ENCODE peak calls at places on chromosomes 2 and 18, in seven cellular contexts. One of them, this sample, is unnamed.

GRCh38 chr2:88874063-88874657 is 182.7 kb downstream of the RPIA start:
- DNase-seq in A549: peak; percentile 30
- DNase-seq in stomach: no peak
- DNase-seq in heart left ventricle: no peak
- DNase-seq in fibroblast of lung: peak; percentile 40
- DNase-seq in WERI-Rb-1: peak; percentile 31
- DNase-seq in pancreas: peak; percentile 23
- DNase-seq in this sample: peak; percentile 32

GRCh38 chr2:113754989-113755689 is 1.3 kb downstream of the SLC35F5 start:
- DNase-seq in WERI-Rb-1: no peak
- DNase-seq in stomach: no peak
- DNase-seq in heart left ventricle: no peak
- DNase-seq in pancreas: no peak
- DNase-seq in fibroblast of lung: peak; percentile 30
- DNase-seq in A549: no peak
- DNase-seq in this sample: no peak

GRCh38 chr2:189304360-189304759 is 124.8 kb upstream of the COL5A2 start:
- DNase-seq in WERI-Rb-1: no peak
- DNase-seq in pancreas: no peak
- DNase-seq in fibroblast of lung: no peak
- DNase-seq in A549: no peak
- DNase-seq in heart left ventricle: no peak
- DNase-seq in stomach: no peak
- DNase-seq in this sample: no peak

GRCh38 chr2:239241431-239241830 is 159.4 kb downstream of the HDAC4 start:
- DNase-seq in A549: no peak
- DNase-seq in pancreas: no peak
- DNase-seq in heart left ventricle: no peak
- DNase-seq in fibroblast of lung: no peak
- DNase-seq in stomach: no peak
- DNase-seq in WERI-Rb-1: no peak
- DNase-seq in this sample: no peak

GRCh38 chr2:226999676-227000075 is 163.8 kb downstream of the RHBDD1 start:
- DNase-seq in pancreas: no peak
- DNase-seq in WERI-Rb-1: no peak
- DNase-seq in fibroblast of lung: no peak
- DNase-seq in A549: no peak
- DNase-seq in stomach: no peak
- DNase-seq in heart left ventricle: no peak
- DNase-seq in this sample: no peak

GRCh38 chr2:157182834-157183396 is 74.6 kb upstream of the GALNT5 start:
- DNase-seq in pancreas: no peak
- DNase-seq in WERI-Rb-1: no peak
- DNase-seq in stomach: no peak
- DNase-seq in fibroblast of lung: peak; percentile 85
- DNase-seq in A549: peak; percentile 58
- DNase-seq in heart left ventricle: no peak
- DNase-seq in this sample: peak; percentile 64

GRCh38 chr2:44944102-44944951 is 2.8 kb downstream of the SIX3 start:
- DNase-seq in WERI-Rb-1: no peak
- DNase-seq in pancreas: no peak
- DNase-seq in fibroblast of lung: no peak
- DNase-seq in stomach: no peak
- DNase-seq in A549: no peak
- DNase-seq in heart left ventricle: no peak
- DNase-seq in this sample: no peak

GRCh38 chr18:6807504-6808257 is 78.2 kb downstream of the ARHGAP28 start:
- DNase-seq in fibroblast of lung: no peak
- DNase-seq in A549: no peak
- DNase-seq in heart left ventricle: no peak
- DNase-seq in WERI-Rb-1: no peak
- DNase-seq in pancreas: no peak
- DNase-seq in stomach: no peak
- DNase-seq in this sample: no peak

GRCh38 chr2:200221055-200221692 is 85.3 kb upstream of the SPATS2L start:
- DNase-seq in stomach: no peak
- DNase-seq in heart left ventricle: no peak
- DNase-seq in WERI-Rb-1: no peak
- DNase-seq in fibroblast of lung: no peak
- DNase-seq in pancreas: peak; percentile 21
- DNase-seq in A549: no peak
- DNase-seq in this sample: no peak

GRCh38 chr2:127479219-127479825 is 47.0 kb downstream of the IWS1 start:
- DNase-seq in stomach: no peak
- DNase-seq in heart left ventricle: no peak
- DNase-seq in WERI-Rb-1: no peak
- DNase-seq in A549: peak; percentile 31
- DNase-seq in pancreas: no peak
- DNase-seq in fibroblast of lung: peak; percentile 49
- DNase-seq in this sample: peak; percentile 30

GRCh38 chr2:237408280-237408679 is 5.7 kb downstream of the COL6A3 start:
- DNase-seq in A549: no peak
- DNase-seq in pancreas: no peak
- DNase-seq in fibroblast of lung: peak; percentile 69
- DNase-seq in heart left ventricle: peak; percentile 67
- DNase-seq in stomach: no peak
- DNase-seq in WERI-Rb-1: no peak
- DNase-seq in this sample: no peak

GRCh38 chr18:50190236-50190635 is 4.7 kb downstream of the MYO5B start:
- DNase-seq in stomach: no peak
- DNase-seq in pancreas: no peak
- DNase-seq in WERI-Rb-1: no peak
- DNase-seq in A549: no peak
- DNase-seq in heart left ventricle: no peak
- DNase-seq in fibroblast of lung: peak; percentile 60
- DNase-seq in this sample: peak; percentile 15

GRCh38 chr2:109144271-109144670 is 15.3 kb downstream of the SH3RF3 start:
- DNase-seq in heart left ventricle: no peak
- DNase-seq in WERI-Rb-1: no peak
- DNase-seq in A549: no peak
- DNase-seq in pancreas: no peak
- DNase-seq in fibroblast of lung: no peak
- DNase-seq in stomach: no peak
- DNase-seq in this sample: no peak

GRCh38 chr2:238083919-238084318 is 16.2 kb upstream of the ESPNL start:
- DNase-seq in heart left ventricle: no peak
- DNase-seq in A549: no peak
- DNase-seq in pancreas: no peak
- DNase-seq in WERI-Rb-1: no peak
- DNase-seq in fibroblast of lung: no peak
- DNase-seq in stomach: peak; percentile 18
- DNase-seq in this sample: no peak

GRCh38 chr2:96549967-96550786 is 13.6 kb downstream of the ARID5A start:
- DNase-seq in stomach: peak; percentile 86
- DNase-seq in A549: peak; percentile 51
- DNase-seq in WERI-Rb-1: peak; percentile 62
- DNase-seq in pancreas: peak; percentile 72
- DNase-seq in fibroblast of lung: no peak
- DNase-seq in heart left ventricle: no peak
- DNase-seq in this sample: no peak

GRCh38 chr2:149001496-149001895 is 37.0 kb upstream of the LYPD6B start:
- DNase-seq in heart left ventricle: no peak
- DNase-seq in WERI-Rb-1: no peak
- DNase-seq in fibroblast of lung: no peak
- DNase-seq in A549: no peak
- DNase-seq in pancreas: no peak
- DNase-seq in stomach: no peak
- DNase-seq in this sample: no peak

GRCh38 chr2:8684885-8685696 is 3.2 kb downstream of the ID2 start:
- DNase-seq in heart left ventricle: peak; percentile 81
- DNase-seq in WERI-Rb-1: peak; percentile 73
- DNase-seq in fibroblast of lung: peak; percentile 52
- DNase-seq in A549: peak; percentile 38
- DNase-seq in pancreas: peak; percentile 75
- DNase-seq in stomach: peak; percentile 60
- DNase-seq in this sample: no peak

GRCh38 chr2:81658227-81658626 is 1353.7 kb upstream of the LRRTM1 start:
- DNase-seq in A549: no peak
- DNase-seq in fibroblast of lung: peak; percentile 27
- DNase-seq in stomach: no peak
- DNase-seq in pancreas: no peak
- DNase-seq in heart left ventricle: no peak
- DNase-seq in WERI-Rb-1: no peak
- DNase-seq in this sample: peak; percentile 72

GRCh38 chr2:60717691-60718090 is 38.4 kb upstream of the PAPOLG start:
- DNase-seq in pancreas: no peak
- DNase-seq in stomach: no peak
- DNase-seq in heart left ventricle: no peak
- DNase-seq in WERI-Rb-1: no peak
- DNase-seq in A549: no peak
- DNase-seq in fibroblast of lung: no peak
- DNase-seq in this sample: peak; percentile 66

GRCh38 chr2:124585277-124585676 is 560.2 kb downstream of the CNTNAP5 start:
- DNase-seq in heart left ventricle: no peak
- DNase-seq in WERI-Rb-1: no peak
- DNase-seq in pancreas: no peak
- DNase-seq in fibroblast of lung: no peak
- DNase-seq in A549: no peak
- DNase-seq in stomach: no peak
- DNase-seq in this sample: no peak

GRCh38 chr2:128617029-128617590 is 298.4 kb upstream of the HS6ST1 start:
- DNase-seq in WERI-Rb-1: no peak
- DNase-seq in stomach: no peak
- DNase-seq in fibroblast of lung: no peak
- DNase-seq in A549: no peak
- DNase-seq in heart left ventricle: no peak
- DNase-seq in pancreas: no peak
- DNase-seq in this sample: no peak

GRCh38 chr2:205765147-205765546 is 82.8 kb downstream of the NRP2 start:
- DNase-seq in pancreas: no peak
- DNase-seq in stomach: no peak
- DNase-seq in WERI-Rb-1: no peak
- DNase-seq in fibroblast of lung: no peak
- DNase-seq in A549: no peak
- DNase-seq in heart left ventricle: no peak
- DNase-seq in this sample: no peak

GRCh38 chr2:205762883-205763282 is 80.6 kb downstream of the NRP2 start:
- DNase-seq in heart left ventricle: no peak
- DNase-seq in A549: no peak
- DNase-seq in WERI-Rb-1: no peak
- DNase-seq in stomach: no peak
- DNase-seq in fibroblast of lung: no peak
- DNase-seq in pancreas: no peak
- DNase-seq in this sample: no peak

GRCh38 chr2:205766765-205767359 is 84.6 kb downstream of the NRP2 start:
- DNase-seq in pancreas: no peak
- DNase-seq in WERI-Rb-1: peak; percentile 66
- DNase-seq in fibroblast of lung: peak; percentile 59
- DNase-seq in heart left ventricle: no peak
- DNase-seq in stomach: peak; percentile 75
- DNase-seq in A549: peak; percentile 46
- DNase-seq in this sample: peak; percentile 48

GRCh38 chr2:205763708-205764501 is 81.6 kb downstream of the NRP2 start:
- DNase-seq in heart left ventricle: peak; percentile 65
- DNase-seq in pancreas: peak; percentile 29
- DNase-seq in fibroblast of lung: peak; percentile 95
- DNase-seq in stomach: peak; percentile 50
- DNase-seq in WERI-Rb-1: no peak
- DNase-seq in A549: peak; percentile 35
- DNase-seq in this sample: peak; percentile 70

GRCh38 chr2:205764502-205764815 is 82.2 kb downstream of the NRP2 start:
- DNase-seq in heart left ventricle: no peak
- DNase-seq in fibroblast of lung: no peak
- DNase-seq in stomach: no peak
- DNase-seq in pancreas: no peak
- DNase-seq in WERI-Rb-1: peak; percentile 69
- DNase-seq in A549: no peak
- DNase-seq in this sample: no peak
- H3K27ac ChIP-seq in heart left ventricle: no peak overlapping the region
- H3K27ac ChIP-seq in fibroblast of lung: peak overlapping the region; percentile 64
- H3K27ac ChIP-seq in stomach: peak overlapping the region; percentile 80
- H3K27ac ChIP-seq in pancreas: no peak overlapping the region
- H3K27ac ChIP-seq in WERI-Rb-1: peak overlapping the region; percentile 68
- H3K27ac ChIP-seq in A549: peak overlapping the region; percentile 24
- H3K27ac ChIP-seq in this sample: peak overlapping the region; percentile 76

DNA sequence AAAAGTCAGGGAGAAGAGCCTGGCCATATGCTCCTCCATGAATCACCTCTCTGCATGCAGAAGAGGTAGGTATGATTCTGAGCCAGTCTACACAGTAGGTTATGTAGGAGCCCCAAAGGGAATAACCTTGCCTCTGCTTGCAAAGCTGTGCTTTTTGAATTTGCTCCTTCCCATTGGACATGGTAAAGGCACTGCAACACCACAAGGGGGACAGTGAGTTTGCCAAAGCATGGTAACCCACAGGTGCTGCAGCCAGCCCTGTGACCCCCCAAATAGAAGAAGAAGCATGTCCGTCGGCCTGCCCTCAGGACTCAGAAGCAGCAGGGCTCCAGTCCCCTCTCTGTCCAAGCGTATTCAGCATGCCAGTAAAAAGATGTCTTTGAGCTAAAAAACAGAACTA is 51.0 kb upstream of the BCL2L11 start:
- DNase-seq in fibroblast of lung: no peak
- DNase-seq in WERI-Rb-1: no peak
- DNase-seq in heart left ventricle: no peak
- DNase-seq in A549: no peak
- DNase-seq in pancreas: no peak
- DNase-seq in stomach: no peak
- DNase-seq in this sample: no peak
- TF ChIP-seq CTCF in fibroblast of lung: no peak
- TF ChIP-seq CTCF in WERI-Rb-1: no peak
- TF ChIP-seq CTCF in heart left ventricle: no peak
- TF ChIP-seq CTCF in A549: no peak
- TF ChIP-seq CTCF in pancreas: no peak
- TF ChIP-seq CTCF in stomach: no peak
- TF ChIP-seq CTCF in this sample: no peak

DNA sequence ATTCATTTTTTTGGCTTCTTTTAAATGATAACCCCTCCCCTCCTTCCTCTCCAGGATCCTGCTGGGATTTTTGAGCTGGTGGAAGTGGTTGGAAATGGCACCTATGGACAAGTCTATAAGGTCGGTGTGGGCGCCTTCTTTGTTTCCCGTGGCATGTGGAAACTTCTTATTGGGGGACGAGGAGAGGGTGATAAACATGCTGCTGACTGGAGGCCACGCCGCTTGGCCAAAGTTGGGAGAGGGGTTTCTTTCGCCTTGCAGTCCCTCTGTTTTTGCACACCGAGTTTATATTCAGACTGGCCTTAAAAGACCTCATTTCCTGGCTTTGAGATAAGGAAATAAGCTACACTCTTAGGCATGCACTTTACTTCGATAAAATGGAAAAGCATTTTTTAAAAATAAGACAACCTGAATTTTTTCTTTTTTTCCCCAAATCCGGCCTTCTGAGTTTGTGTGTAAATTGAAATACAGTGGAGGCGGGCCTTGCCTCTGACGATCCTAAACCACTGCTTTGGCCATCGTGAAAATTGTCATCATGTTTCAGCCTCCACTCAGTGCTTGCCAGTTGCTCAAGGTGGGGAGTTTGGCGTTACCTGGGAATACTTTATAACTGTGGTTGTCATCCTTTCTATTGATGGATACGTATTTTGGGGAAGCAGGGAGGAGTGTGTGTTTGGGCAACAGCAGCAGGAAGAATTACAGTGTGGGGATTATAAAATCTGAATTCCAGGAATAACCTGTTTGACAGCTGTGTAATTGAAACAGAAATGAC is 1.1 kb downstream of the MAP4K4 start:
- DNase-seq in WERI-Rb-1: no peak
- DNase-seq in heart left ventricle: no peak
- DNase-seq in fibroblast of lung: peak; percentile 45
- DNase-seq in A549: peak; percentile 24
- DNase-seq in stomach: no peak
- DNase-seq in pancreas: peak; percentile 29
- DNase-seq in this sample: peak; percentile 34
- H3K27ac ChIP-seq in WERI-Rb-1: peak overlapping the region; percentile 82
- H3K27ac ChIP-seq in heart left ventricle: peak overlapping the region; percentile 74
- H3K27ac ChIP-seq in fibroblast of lung: peak overlapping the region; percentile 68
- H3K27ac ChIP-seq in A549: peak overlapping the region; percentile 93
- H3K27ac ChIP-seq in stomach: peak overlapping the region; percentile 90
- H3K27ac ChIP-seq in pancreas: peak overlapping the region; percentile 50
- H3K27ac ChIP-seq in this sample: peak overlapping the region; percentile 90

GRCh38 chr2:34353498-34354113 is 754.5 kb upstream of the FAM98A start:
- DNase-seq in heart left ventricle: no peak
- DNase-seq in pancreas: no peak
- DNase-seq in stomach: no peak
- DNase-seq in fibroblast of lung: no peak
- DNase-seq in WERI-Rb-1: no peak
- DNase-seq in A549: no peak
- DNase-seq in this sample: no peak
- TF ChIP-seq CTCF in heart left ventricle: no peak
- TF ChIP-seq CTCF in pancreas: peak; percentile 9
- TF ChIP-seq CTCF in stomach: no peak
- TF ChIP-seq CTCF in fibroblast of lung: no peak
- TF ChIP-seq CTCF in WERI-Rb-1: no peak
- TF ChIP-seq CTCF in A549: no peak
- TF ChIP-seq CTCF in this sample: no peak

This sample was measured in RWPE1.